ENCODE peak calls at places on chromosomes 7 and 10, in five cellular contexts. A is SK-N-SH, O is GM12878, R is K562, P is HCT116. N is an unnamed sample.

GRCh38 chr10:133399123-133399601 is 5.2 kb downstream of the MTG1 start:
- DNase-seq in O (no peak), R (no peak), A (no peak), P (no peak), N (no peak)

GRCh38 chr7:116876664-116877442 is 14.5 kb downstream of the CAPZA2 start:
- DNase-seq in P (no peak), A (peak; percentile 14), O (no peak), R (peak; percentile 99), N (no peak)

GRCh38 chr10:73601486-73601921 is 10.4 kb upstream of the USP54 start:
- DNase-seq in P (no peak), R (no peak), O (no peak), A (no peak), N (no peak)

GRCh38 chr10:92640110-92640509 is 47.2 kb downstream of the KIF11 start:
- DNase-seq in P (peak; percentile 8), R (no peak), O (no peak), A (no peak), N (peak; percentile 50)

GRCh38 chr10:613217-613616 is 76.3 kb downstream of the DIP2C start:
- DNase-seq in A (no peak), P (peak; percentile 6), O (no peak), R (no peak), N (no peak)

GRCh38 chr10:6891924-6892323 is 311.8 kb upstream of the PRKCQ start:
- DNase-seq in R (no peak), O (no peak), A (no peak), P (no peak), N (no peak)

GRCh38 chr7:139682136-139683013 is 95.4 kb downstream of the HIPK2 start:
- DNase-seq in R (no peak), A (no peak), O (no peak), P (peak; percentile 61), N (peak; percentile 77)

GRCh38 chr10:23432161-23432560 is 6.7 kb upstream of the OTUD1 start:
- DNase-seq in O (no peak), A (no peak), R (no peak), P (no peak), N (no peak)

GRCh38 chr10:77165445-77166316 is 471.9 kb downstream of the KCNMA1 start:
- DNase-seq in A (peak; percentile 54), O (peak; percentile 24), P (peak; percentile 51), R (peak; percentile 69), N (peak; percentile 88)

GRCh38 chr10:43229208-43230061 is 37.4 kb downstream of the RASGEF1A start:
- DNase-seq in R (no peak), A (peak; percentile 74), O (no peak), P (no peak), N (no peak)

GRCh38 chr7:106234425-106234824 is 50.4 kb downstream of the NAMPT start:
- DNase-seq in P (no peak), O (no peak), R (no peak), A (no peak), N (no peak)

GRCh38 chr7:55019691-55020480 is 1.1 kb downstream of the EGFR start:
- DNase-seq in A (peak; percentile 75), O (no peak), P (no peak), R (no peak), N (no peak)

GRCh38 chr7:104096683-104097082 is 107.2 kb upstream of the RELN start:
- DNase-seq in O (no peak), A (no peak), R (peak; percentile 86), P (peak; percentile 21), N (no peak)

GRCh38 chr10:60810437-60811182 is 32.3 kb downstream of the CDK1 start:
- DNase-seq in R (no peak), P (no peak), O (no peak), A (no peak), N (no peak)

GRCh38 chr10:91672021-91672608 is 39.2 kb upstream of the PPP1R3C start:
- DNase-seq in R (peak; percentile 58), A (peak; percentile 53), O (no peak), P (no peak), N (no peak)

GRCh38 chr10:86775056-86775858 is 18.8 kb downstream of the BMPR1A start:
- DNase-seq in R (peak; percentile 88), O (peak; percentile 55), P (no peak), A (peak; percentile 39), N (no peak)

GRCh38 chr7:105057472-105057871 is 43.5 kb downstream of the KMT2E start:
- DNase-seq in A (no peak), O (no peak), R (no peak), P (no peak), N (no peak)

GRCh38 chr10:71664585-71664984 is 55.0 kb downstream of the C10orf105 start:
- DNase-seq in O (no peak), P (no peak), R (no peak), A (no peak), N (no peak)

GRCh38 chr7:29482056-29482455 is 81.6 kb upstream of the PRR15 start:
- DNase-seq in R (no peak), O (no peak), A (no peak), P (no peak), N (no peak)

GRCh38 chr10:30073767-30074060 is 14.3 kb upstream of the JCAD start:
- DNase-seq in R (no peak), O (no peak), A (no peak), P (no peak), N (no peak)

GRCh38 chr7:69703099-69703498 is 104.8 kb downstream of the AUTS2 start:
- DNase-seq in O (no peak), R (no peak), A (no peak), P (no peak), N (no peak)

GRCh38 chr7:142790565-142790964 is 19.8 kb downstream of the PRSS2 start:
- DNase-seq in R (peak; percentile 34), O (no peak), A (no peak), P (no peak), N (no peak)

GRCh38 chr10:98684019-98684899 is 237.5 kb upstream of the HPS1 start:
- DNase-seq in P (no peak), A (no peak), R (no peak), O (no peak), N (no peak)

GRCh38 chr10:12067336-12067735 is 1.4 kb upstream of the DHTKD1 start:
- DNase-seq in R (no peak), A (no peak), P (no peak), O (no peak), N (no peak)

GRCh38 chr10:125156739-125157472 is 3.5 kb downstream of the CTBP2 start:
- DNase-seq in P (no peak), R (no peak), A (no peak), O (no peak), N (no peak)

GRCh38 chr7:121761399-121761798 is 111.6 kb upstream of the PTPRZ1 start:
- DNase-seq in O (no peak), P (no peak), A (no peak), R (no peak), N (no peak)

GRCh38 chr10:35063837-35064454 is 26.2 kb downstream of the CUL2 start:
- DNase-seq in A (no peak), R (peak; percentile 77), P (no peak), O (no peak), N (no peak)

GRCh38 chr7:123537026-123537642 is 2.7 kb upstream of the IQUB start:
- DNase-seq in O (no peak), A (no peak), R (peak; percentile 54), P (no peak), N (no peak)

GRCh38 chr10:112515852-112516251 is 68.8 kb downstream of the VTI1A start:
- DNase-seq in A (no peak), O (no peak), R (no peak), P (no peak), N (no peak)

DNA sequence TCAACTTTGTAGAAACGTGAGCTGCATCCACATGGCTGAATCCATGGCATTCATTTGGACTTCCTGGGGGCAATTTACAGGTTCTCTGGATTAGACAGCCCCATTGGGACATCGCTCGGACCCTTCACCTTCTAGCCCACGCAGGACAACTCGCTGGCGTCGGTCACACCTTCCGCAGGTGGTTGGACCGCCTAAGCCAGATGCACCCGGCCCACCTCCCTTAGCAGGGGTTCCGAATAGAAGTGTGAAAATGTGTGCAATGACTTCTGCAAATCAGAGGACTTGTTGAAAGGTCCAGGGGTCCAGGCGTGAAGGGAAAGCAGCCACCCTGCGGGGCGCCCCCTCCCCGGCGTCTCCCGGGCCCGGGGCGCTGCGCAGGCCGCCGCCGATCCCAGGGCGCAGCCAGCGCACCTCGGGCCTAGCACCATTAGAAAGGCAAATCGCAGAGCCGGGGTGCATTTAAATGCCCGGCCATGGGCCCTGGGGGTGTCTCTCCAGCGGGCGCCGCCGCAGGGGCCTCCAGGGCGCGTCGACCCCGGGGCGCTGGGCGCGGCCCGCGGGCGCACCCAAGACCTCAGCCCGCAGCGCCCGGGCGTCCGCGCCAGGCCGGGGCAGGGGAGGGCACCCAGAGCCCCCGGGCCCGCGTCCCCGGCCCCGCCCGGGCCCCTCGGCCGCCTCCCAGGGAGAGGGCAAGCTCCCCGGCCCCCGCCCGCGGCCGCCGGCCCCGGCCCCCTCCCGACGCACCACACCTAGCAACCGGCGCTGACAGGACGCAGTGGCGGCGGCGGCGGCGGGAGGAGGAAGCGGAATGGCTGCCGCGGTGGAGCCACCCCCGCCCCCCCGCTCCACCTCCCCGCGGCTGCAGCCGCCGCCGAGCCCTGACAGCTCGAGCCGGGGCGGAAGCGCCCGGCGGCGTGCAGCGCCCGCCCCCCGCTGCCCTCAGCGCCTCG is 1.2 kb downstream of the JAZF1 start:
- DNase-seq in A (peak; percentile 96), P (no peak), R (peak; percentile 68), O (no peak), N (no peak)
- TF ChIP-seq REST in A (no peak), P (no peak), R (no peak), O (no peak), N (no peak)

GRCh38 chr10:116524736-116525135 is 21.0 kb upstream of the PNLIP start:
- DNase-seq in P (no peak), O (no peak), A (no peak), R (no peak), N (no peak)
- TF ChIP-seq SIN3A in P (no peak), O (no peak), A (no peak), R (no peak), N (no peak)

GRCh38 chr7:2798669-2799068 is 45.4 kb downstream of the GNA12 start:
- DNase-seq in O (no peak), A (no peak), R (no peak), P (no peak), N (no peak)

GRCh38 chr7:2794836-2795636 is 49.1 kb downstream of the GNA12 start:
- DNase-seq in O (no peak), R (no peak), A (no peak), P (no peak), N (no peak)

GRCh38 chr7:2792856-2793487 is 51.1 kb downstream of the GNA12 start:
- DNase-seq in O (no peak), P (no peak), R (no peak), A (no peak), N (no peak)

GRCh38 chr7:2796358-2797352 is 47.5 kb downstream of the GNA12 start:
- DNase-seq in R (no peak), A (no peak), P (no peak), O (no peak), N (no peak)

GRCh38 chr7:2795906-2796305 is 48.2 kb downstream of the GNA12 start:
- DNase-seq in A (no peak), R (no peak), O (no peak), P (no peak), N (no peak)
- H3K27ac ChIP-seq in A (no peak overlapping the region), R (no peak overlapping the region), O (no peak overlapping the region), P (no peak overlapping the region), N (no peak overlapping the region)

DNA sequence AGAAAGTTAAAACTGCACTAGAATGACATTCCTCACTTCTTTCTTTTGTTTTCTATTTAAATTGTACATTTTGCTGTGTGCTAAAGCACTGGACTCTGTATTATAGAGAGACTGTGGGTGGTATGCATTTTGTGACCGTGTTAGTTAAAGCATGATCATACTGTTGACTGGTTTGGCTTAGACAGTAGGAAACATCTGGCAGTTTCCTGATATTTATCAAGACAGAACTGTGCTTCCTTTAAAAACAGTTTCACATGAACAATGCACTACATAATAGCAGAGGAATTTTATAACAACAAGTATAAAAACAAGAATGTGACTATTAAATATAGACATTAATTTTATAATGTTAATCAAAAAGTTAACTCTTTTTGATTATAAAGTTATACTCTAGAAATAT is 23.1 kb downstream of the GNG11 start:
- DNase-seq in R (no peak), P (no peak), A (peak; percentile 52), O (no peak), N (no peak)
- TF ChIP-seq REST in R (no peak), P (no peak), A (no peak), O (no peak), N (no peak)

N was measured in Panc1.